ENCODE peak calls at places on chromosomes 13 and 19, in ten cellular contexts. One of them, this sample, is unnamed.

GRCh38 chr19:29245221-29245620 is 32.3 kb upstream of the UQCRFS1 start:
- DNase-seq in Kasumi-1: no peak
- DNase-seq in HCT116: no peak
- DNase-seq in D721Med: no peak
- DNase-seq in germinal center: no peak
- DNase-seq in iris pigment epithelial cell: no peak
- DNase-seq in AG08395: no peak
- DNase-seq in hepatic stellate cell: no peak
- DNase-seq in non-pigmented ciliary epithelial cell: no peak
- DNase-seq in stimulated activated CD4-positive, alpha-beta T cell treated with anti-CD3 and anti-CD28 coated beads, Interleukin-4, amount 100 ng/mL, for 24 hours: no peak
- DNase-seq in this sample: no peak

GRCh38 chr19:46573679-46574522 is 27.2 kb upstream of the CALM3 start:
- DNase-seq in Kasumi-1: no peak
- DNase-seq in HCT116: no peak
- DNase-seq in D721Med: no peak
- DNase-seq in germinal center: no peak
- DNase-seq in iris pigment epithelial cell: no peak
- DNase-seq in AG08395: no peak
- DNase-seq in hepatic stellate cell: no peak
- DNase-seq in non-pigmented ciliary epithelial cell: no peak
- DNase-seq in stimulated activated CD4-positive, alpha-beta T cell treated with anti-CD3 and anti-CD28 coated beads, Interleukin-4, amount 100 ng/mL, for 24 hours: no peak
- DNase-seq in this sample: no peak

GRCh38 chr19:35279985-35280821 is 2.1 kb upstream of the HAMP start:
- DNase-seq in Kasumi-1: no peak
- DNase-seq in HCT116: no peak
- DNase-seq in D721Med: no peak
- DNase-seq in germinal center: peak; percentile 66
- DNase-seq in iris pigment epithelial cell: no peak
- DNase-seq in AG08395: no peak
- DNase-seq in hepatic stellate cell: no peak
- DNase-seq in non-pigmented ciliary epithelial cell: no peak
- DNase-seq in stimulated activated CD4-positive, alpha-beta T cell treated with anti-CD3 and anti-CD28 coated beads, Interleukin-4, amount 100 ng/mL, for 24 hours: no peak
- DNase-seq in this sample: no peak

GRCh38 chr13:38763446-38764381 is 76.8 kb downstream of the FREM2 start:
- DNase-seq in Kasumi-1: peak; percentile 9
- DNase-seq in HCT116: no peak
- DNase-seq in D721Med: no peak
- DNase-seq in germinal center: no peak
- DNase-seq in iris pigment epithelial cell: peak; percentile 49
- DNase-seq in AG08395: peak; percentile 8
- DNase-seq in hepatic stellate cell: peak; percentile 14
- DNase-seq in non-pigmented ciliary epithelial cell: peak; percentile 6
- DNase-seq in stimulated activated CD4-positive, alpha-beta T cell treated with anti-CD3 and anti-CD28 coated beads, Interleukin-4, amount 100 ng/mL, for 24 hours: no peak
- DNase-seq in this sample: peak; percentile 9

GRCh38 chr13:91359566-91359965 is 12.1 kb downstream of the MIR17HG start:
- DNase-seq in Kasumi-1: peak; percentile 20
- DNase-seq in HCT116: no peak
- DNase-seq in D721Med: no peak
- DNase-seq in germinal center: no peak
- DNase-seq in iris pigment epithelial cell: no peak
- DNase-seq in AG08395: no peak
- DNase-seq in hepatic stellate cell: no peak
- DNase-seq in non-pigmented ciliary epithelial cell: no peak
- DNase-seq in stimulated activated CD4-positive, alpha-beta T cell treated with anti-CD3 and anti-CD28 coated beads, Interleukin-4, amount 100 ng/mL, for 24 hours: no peak
- DNase-seq in this sample: no peak

GRCh38 chr13:44052843-44053607 is 173.3 kb downstream of the LACC1 start:
- DNase-seq in Kasumi-1: no peak
- DNase-seq in HCT116: no peak
- DNase-seq in D721Med: no peak
- DNase-seq in germinal center: no peak
- DNase-seq in iris pigment epithelial cell: peak; percentile 85
- DNase-seq in AG08395: peak; percentile 32
- DNase-seq in hepatic stellate cell: peak; percentile 16
- DNase-seq in non-pigmented ciliary epithelial cell: peak; percentile 68
- DNase-seq in stimulated activated CD4-positive, alpha-beta T cell treated with anti-CD3 and anti-CD28 coated beads, Interleukin-4, amount 100 ng/mL, for 24 hours: no peak
- DNase-seq in this sample: no peak

GRCh38 chr19:367561-367960 is 23.0 kb upstream of the MIER2 start:
- DNase-seq in Kasumi-1: no peak
- DNase-seq in HCT116: no peak
- DNase-seq in D721Med: no peak
- DNase-seq in germinal center: no peak
- DNase-seq in iris pigment epithelial cell: no peak
- DNase-seq in AG08395: no peak
- DNase-seq in hepatic stellate cell: no peak
- DNase-seq in non-pigmented ciliary epithelial cell: no peak
- DNase-seq in stimulated activated CD4-positive, alpha-beta T cell treated with anti-CD3 and anti-CD28 coated beads, Interleukin-4, amount 100 ng/mL, for 24 hours: no peak
- DNase-seq in this sample: no peak

GRCh38 chr13:103335226-103335625 is 269.0 kb upstream of the SLC10A2 start:
- DNase-seq in Kasumi-1: no peak
- DNase-seq in HCT116: no peak
- DNase-seq in D721Med: no peak
- DNase-seq in germinal center: no peak
- DNase-seq in iris pigment epithelial cell: no peak
- DNase-seq in AG08395: no peak
- DNase-seq in hepatic stellate cell: no peak
- DNase-seq in non-pigmented ciliary epithelial cell: no peak
- DNase-seq in stimulated activated CD4-positive, alpha-beta T cell treated with anti-CD3 and anti-CD28 coated beads, Interleukin-4, amount 100 ng/mL, for 24 hours: no peak
- DNase-seq in this sample: no peak

GRCh38 chr13:32829269-32829668 is 187.0 kb upstream of the KL start:
- DNase-seq in Kasumi-1: no peak
- DNase-seq in HCT116: no peak
- DNase-seq in D721Med: no peak
- DNase-seq in germinal center: no peak
- DNase-seq in iris pigment epithelial cell: no peak
- DNase-seq in AG08395: no peak
- DNase-seq in hepatic stellate cell: no peak
- DNase-seq in non-pigmented ciliary epithelial cell: no peak
- DNase-seq in stimulated activated CD4-positive, alpha-beta T cell treated with anti-CD3 and anti-CD28 coated beads, Interleukin-4, amount 100 ng/mL, for 24 hours: no peak
- DNase-seq in this sample: no peak

GRCh38 chr19:47228937-47229673 is 1.9 kb downstream of the BBC3 start:
- DNase-seq in Kasumi-1: no peak
- DNase-seq in HCT116: no peak
- DNase-seq in D721Med: no peak
- DNase-seq in germinal center: no peak
- DNase-seq in iris pigment epithelial cell: peak; percentile 45
- DNase-seq in AG08395: no peak
- DNase-seq in hepatic stellate cell: peak; percentile 33
- DNase-seq in non-pigmented ciliary epithelial cell: no peak
- DNase-seq in stimulated activated CD4-positive, alpha-beta T cell treated with anti-CD3 and anti-CD28 coated beads, Interleukin-4, amount 100 ng/mL, for 24 hours: peak; percentile 36
- DNase-seq in this sample: no peak

GRCh38 chr13:26502826-26503225 is 54.7 kb upstream of the WASF3 start:
- DNase-seq in Kasumi-1: peak; percentile 56
- DNase-seq in HCT116: no peak
- DNase-seq in D721Med: no peak
- DNase-seq in germinal center: no peak
- DNase-seq in iris pigment epithelial cell: peak; percentile 71
- DNase-seq in AG08395: peak; percentile 83
- DNase-seq in hepatic stellate cell: peak; percentile 74
- DNase-seq in non-pigmented ciliary epithelial cell: no peak
- DNase-seq in stimulated activated CD4-positive, alpha-beta T cell treated with anti-CD3 and anti-CD28 coated beads, Interleukin-4, amount 100 ng/mL, for 24 hours: peak; percentile 67
- DNase-seq in this sample: peak; percentile 45

GRCh38 chr19:54208784-54209057 is 8.1 kb downstream of the RPS9 start:
- DNase-seq in Kasumi-1: no peak
- DNase-seq in HCT116: no peak
- DNase-seq in D721Med: no peak
- DNase-seq in germinal center: no peak
- DNase-seq in iris pigment epithelial cell: peak; percentile 36
- DNase-seq in AG08395: no peak
- DNase-seq in hepatic stellate cell: no peak
- DNase-seq in non-pigmented ciliary epithelial cell: no peak
- DNase-seq in stimulated activated CD4-positive, alpha-beta T cell treated with anti-CD3 and anti-CD28 coated beads, Interleukin-4, amount 100 ng/mL, for 24 hours: peak; percentile 37
- DNase-seq in this sample: no peak

GRCh38 chr13:36758345-36758744 is 60.7 kb upstream of the RFXAP start:
- DNase-seq in Kasumi-1: no peak
- DNase-seq in HCT116: no peak
- DNase-seq in D721Med: no peak
- DNase-seq in germinal center: no peak
- DNase-seq in iris pigment epithelial cell: no peak
- DNase-seq in AG08395: no peak
- DNase-seq in hepatic stellate cell: no peak
- DNase-seq in non-pigmented ciliary epithelial cell: no peak
- DNase-seq in stimulated activated CD4-positive, alpha-beta T cell treated with anti-CD3 and anti-CD28 coated beads, Interleukin-4, amount 100 ng/mL, for 24 hours: no peak
- DNase-seq in this sample: no peak

GRCh38 chr13:94112731-94113130 is 366.8 kb downstream of the DCT start:
- DNase-seq in Kasumi-1: no peak
- DNase-seq in HCT116: no peak
- DNase-seq in D721Med: no peak
- DNase-seq in germinal center: no peak
- DNase-seq in iris pigment epithelial cell: no peak
- DNase-seq in AG08395: no peak
- DNase-seq in hepatic stellate cell: no peak
- DNase-seq in non-pigmented ciliary epithelial cell: no peak
- DNase-seq in stimulated activated CD4-positive, alpha-beta T cell treated with anti-CD3 and anti-CD28 coated beads, Interleukin-4, amount 100 ng/mL, for 24 hours: no peak
- DNase-seq in this sample: no peak

GRCh38 chr19:15780595-15781418 is 6.7 kb upstream of the OR10H5 start:
- DNase-seq in Kasumi-1: no peak
- DNase-seq in HCT116: no peak
- DNase-seq in D721Med: no peak
- DNase-seq in germinal center: no peak
- DNase-seq in iris pigment epithelial cell: no peak
- DNase-seq in AG08395: no peak
- DNase-seq in hepatic stellate cell: no peak
- DNase-seq in non-pigmented ciliary epithelial cell: no peak
- DNase-seq in stimulated activated CD4-positive, alpha-beta T cell treated with anti-CD3 and anti-CD28 coated beads, Interleukin-4, amount 100 ng/mL, for 24 hours: no peak
- DNase-seq in this sample: no peak

GRCh38 chr19:29795882-29796523 is 15.8 kb upstream of the CCNE1 start:
- DNase-seq in Kasumi-1: no peak
- DNase-seq in HCT116: no peak
- DNase-seq in D721Med: no peak
- DNase-seq in germinal center: no peak
- DNase-seq in iris pigment epithelial cell: no peak
- DNase-seq in AG08395: no peak
- DNase-seq in hepatic stellate cell: no peak
- DNase-seq in non-pigmented ciliary epithelial cell: no peak
- DNase-seq in stimulated activated CD4-positive, alpha-beta T cell treated with anti-CD3 and anti-CD28 coated beads, Interleukin-4, amount 100 ng/mL, for 24 hours: no peak
- DNase-seq in this sample: no peak

This sample was measured in iPS DF 19.7.